ENCODE peak calls at places on chromosomes 4 and X, in six cellular contexts. One of them, this sample, is unnamed.

GRCh38 chr4:2406406-2406805 is 12.0 kb downstream of the ZFYVE28 start:
- DNase-seq in GM04503: no peak
- DNase-seq in astrocyte of the spinal cord: no peak
- DNase-seq in hepatic stellate cell: no peak
- DNase-seq in tibial nerve: no peak
- DNase-seq in occipital lobe: no peak
- DNase-seq in this sample: no peak

GRCh38 chr4:115678425-115678941 is 565.1 kb upstream of the NDST4 start:
- DNase-seq in GM04503: no peak
- DNase-seq in astrocyte of the spinal cord: no peak
- DNase-seq in hepatic stellate cell: no peak
- DNase-seq in tibial nerve: no peak
- DNase-seq in occipital lobe: no peak
- DNase-seq in this sample: no peak

GRCh38 chrX:46683023-46683422 is 75.9 kb downstream of the SLC9A7 start:
- DNase-seq in GM04503: no peak
- DNase-seq in astrocyte of the spinal cord: no peak
- DNase-seq in hepatic stellate cell: no peak
- DNase-seq in tibial nerve: no peak
- DNase-seq in occipital lobe: no peak
- DNase-seq in this sample: no peak

GRCh38 chr4:92359481-92359880 is 55.7 kb downstream of the GRID2 start:
- DNase-seq in GM04503: no peak
- DNase-seq in astrocyte of the spinal cord: no peak
- DNase-seq in hepatic stellate cell: no peak
- DNase-seq in tibial nerve: no peak
- DNase-seq in occipital lobe: no peak
- DNase-seq in this sample: no peak

GRCh38 chrX:36575670-36576069 is 432.5 kb upstream of the FAM47C start:
- DNase-seq in GM04503: no peak
- DNase-seq in astrocyte of the spinal cord: no peak
- DNase-seq in hepatic stellate cell: no peak
- DNase-seq in tibial nerve: no peak
- DNase-seq in occipital lobe: no peak
- DNase-seq in this sample: no peak

GRCh38 chr4:129043523-129043922 is 49.8 kb downstream of the SCLT1 start:
- DNase-seq in GM04503: peak
- DNase-seq in astrocyte of the spinal cord: peak
- DNase-seq in hepatic stellate cell: no peak
- DNase-seq in tibial nerve: no peak
- DNase-seq in occipital lobe: no peak
- DNase-seq in this sample: no peak

GRCh38 chr4:13988347-13989265 is 361.1 kb upstream of the BOD1L1 start:
- DNase-seq in GM04503: peak
- DNase-seq in astrocyte of the spinal cord: peak
- DNase-seq in hepatic stellate cell: peak
- DNase-seq in tibial nerve: peak
- DNase-seq in occipital lobe: peak
- DNase-seq in this sample: no peak

GRCh38 chr4:89661490-89661889 is 175.5 kb downstream of the SNCA start:
- DNase-seq in GM04503: peak
- DNase-seq in astrocyte of the spinal cord: peak
- DNase-seq in hepatic stellate cell: no peak
- DNase-seq in tibial nerve: no peak
- DNase-seq in occipital lobe: no peak
- DNase-seq in this sample: no peak

GRCh38 chr4:79325864-79326328 is at the start of gene NAA11:
- DNase-seq in GM04503: no peak
- DNase-seq in astrocyte of the spinal cord: no peak
- DNase-seq in hepatic stellate cell: no peak
- DNase-seq in tibial nerve: no peak
- DNase-seq in occipital lobe: no peak
- DNase-seq in this sample: no peak

GRCh38 chr4:74410272-74410671 is 34.7 kb upstream of the AREG start:
- DNase-seq in GM04503: no peak
- DNase-seq in astrocyte of the spinal cord: peak
- DNase-seq in hepatic stellate cell: no peak
- DNase-seq in tibial nerve: no peak
- DNase-seq in occipital lobe: no peak
- DNase-seq in this sample: no peak

GRCh38 chr4:107115185-107115847 is 79.2 kb upstream of the DKK2 start:
- DNase-seq in GM04503: no peak
- DNase-seq in astrocyte of the spinal cord: peak
- DNase-seq in hepatic stellate cell: no peak
- DNase-seq in tibial nerve: peak
- DNase-seq in occipital lobe: no peak
- DNase-seq in this sample: no peak

GRCh38 chr4:102169345-102169744 is 175.9 kb downstream of the SLC39A8 start:
- DNase-seq in GM04503: no peak
- DNase-seq in astrocyte of the spinal cord: peak
- DNase-seq in hepatic stellate cell: no peak
- DNase-seq in tibial nerve: no peak
- DNase-seq in occipital lobe: peak
- DNase-seq in this sample: no peak

GRCh38 chr4:5220028-5220427 is 168.7 kb downstream of the STK32B start:
- DNase-seq in GM04503: no peak
- DNase-seq in astrocyte of the spinal cord: no peak
- DNase-seq in hepatic stellate cell: no peak
- DNase-seq in tibial nerve: no peak
- DNase-seq in occipital lobe: no peak
- DNase-seq in this sample: no peak

GRCh38 chr4:18756661-18757060 is 735.1 kb upstream of the LCORL start:
- DNase-seq in GM04503: no peak
- DNase-seq in astrocyte of the spinal cord: no peak
- DNase-seq in hepatic stellate cell: no peak
- DNase-seq in tibial nerve: no peak
- DNase-seq in occipital lobe: no peak
- DNase-seq in this sample: no peak

GRCh38 chr4:24179201-24179840 is 289.5 kb upstream of the PPARGC1A start:
- DNase-seq in GM04503: no peak
- DNase-seq in astrocyte of the spinal cord: no peak
- DNase-seq in hepatic stellate cell: no peak
- DNase-seq in tibial nerve: no peak
- DNase-seq in occipital lobe: no peak
- DNase-seq in this sample: no peak

GRCh38 chrX:63686878-63687714 is 97.9 kb downstream of the ARHGEF9 start:
- DNase-seq in GM04503: peak
- DNase-seq in astrocyte of the spinal cord: peak
- DNase-seq in hepatic stellate cell: peak
- DNase-seq in tibial nerve: peak
- DNase-seq in occipital lobe: no peak
- DNase-seq in this sample: peak

GRCh38 chr4:48248559-48248953 is 21.1 kb downstream of the TEC start:
- DNase-seq in GM04503: no peak
- DNase-seq in astrocyte of the spinal cord: no peak
- DNase-seq in hepatic stellate cell: no peak
- DNase-seq in tibial nerve: no peak
- DNase-seq in occipital lobe: no peak
- DNase-seq in this sample: no peak

GRCh38 chr4:81061340-81061730 is 30.8 kb downstream of the BMP3 start:
- DNase-seq in GM04503: no peak
- DNase-seq in astrocyte of the spinal cord: no peak
- DNase-seq in hepatic stellate cell: no peak
- DNase-seq in tibial nerve: no peak
- DNase-seq in occipital lobe: no peak
- DNase-seq in this sample: no peak

GRCh38 chr4:56817840-56818491 is 3.5 kb downstream of the SPINK2 start:
- DNase-seq in GM04503: no peak
- DNase-seq in astrocyte of the spinal cord: no peak
- DNase-seq in hepatic stellate cell: no peak
- DNase-seq in tibial nerve: no peak
- DNase-seq in occipital lobe: no peak
- DNase-seq in this sample: no peak

GRCh38 chrX:12237131-12237530 is 98.9 kb downstream of the FRMPD4 start:
- DNase-seq in GM04503: no peak
- DNase-seq in astrocyte of the spinal cord: no peak
- DNase-seq in hepatic stellate cell: no peak
- DNase-seq in tibial nerve: no peak
- DNase-seq in occipital lobe: no peak
- DNase-seq in this sample: no peak

GRCh38 chr4:121326580-121326979 is 54.2 kb downstream of the QRFPR start:
- DNase-seq in GM04503: no peak
- DNase-seq in astrocyte of the spinal cord: no peak
- DNase-seq in hepatic stellate cell: no peak
- DNase-seq in tibial nerve: no peak
- DNase-seq in occipital lobe: no peak
- DNase-seq in this sample: no peak

GRCh38 chr4:110635155-110635479 is 12.2 kb upstream of the PITX2 start:
- DNase-seq in GM04503: no peak
- DNase-seq in astrocyte of the spinal cord: no peak
- DNase-seq in hepatic stellate cell: no peak
- DNase-seq in tibial nerve: no peak
- DNase-seq in occipital lobe: no peak
- DNase-seq in this sample: no peak

GRCh38 chr4:1379351-1379781 is 26.9 kb downstream of the NKX1-1 start:
- DNase-seq in GM04503: no peak
- DNase-seq in astrocyte of the spinal cord: no peak
- DNase-seq in hepatic stellate cell: no peak
- DNase-seq in tibial nerve: no peak
- DNase-seq in occipital lobe: no peak
- DNase-seq in this sample: no peak

GRCh38 chr4:138405439-138405838 is 163.3 kb upstream of the SLC7A11 start:
- DNase-seq in GM04503: no peak
- DNase-seq in astrocyte of the spinal cord: no peak
- DNase-seq in hepatic stellate cell: no peak
- DNase-seq in tibial nerve: no peak
- DNase-seq in occipital lobe: no peak
- DNase-seq in this sample: no peak

GRCh38 chrX:15475021-15475420 is 18.1 kb downstream of the PIR start:
- DNase-seq in GM04503: no peak
- DNase-seq in astrocyte of the spinal cord: no peak
- DNase-seq in hepatic stellate cell: no peak
- DNase-seq in tibial nerve: no peak
- DNase-seq in occipital lobe: no peak
- DNase-seq in this sample: no peak

GRCh38 chrX:254630-255215 is 26.5 kb upstream of the PLCXD1 start:
- DNase-seq in GM04503: no peak
- DNase-seq in astrocyte of the spinal cord: no peak
- DNase-seq in hepatic stellate cell: no peak
- DNase-seq in tibial nerve: no peak
- DNase-seq in occipital lobe: no peak
- DNase-seq in this sample: no peak

GRCh38 chr4:173231916-173232315 is 63.3 kb downstream of the GALNT7 start:
- DNase-seq in GM04503: no peak
- DNase-seq in astrocyte of the spinal cord: peak
- DNase-seq in hepatic stellate cell: peak
- DNase-seq in tibial nerve: no peak
- DNase-seq in occipital lobe: no peak
- DNase-seq in this sample: no peak

GRCh38 chrX:51361251-51361650 is 28.6 kb downstream of the NUDT10 start:
- DNase-seq in GM04503: no peak
- DNase-seq in astrocyte of the spinal cord: no peak
- DNase-seq in hepatic stellate cell: no peak
- DNase-seq in tibial nerve: no peak
- DNase-seq in occipital lobe: no peak
- DNase-seq in this sample: no peak

GRCh38 chrX:136896121-136896914 is 15.8 kb upstream of the RBMX start:
- DNase-seq in GM04503: no peak
- DNase-seq in astrocyte of the spinal cord: no peak
- DNase-seq in hepatic stellate cell: no peak
- DNase-seq in tibial nerve: no peak
- DNase-seq in occipital lobe: no peak
- DNase-seq in this sample: no peak

GRCh38 chr4:153186046-153186728 is 18.1 kb upstream of the TRIM2 start:
- DNase-seq in GM04503: no peak
- DNase-seq in astrocyte of the spinal cord: no peak
- DNase-seq in hepatic stellate cell: no peak
- DNase-seq in tibial nerve: no peak
- DNase-seq in occipital lobe: no peak
- DNase-seq in this sample: no peak

GRCh38 chrX:14028473-14028872 is 1.2 kb downstream of the GEMIN8 start:
- DNase-seq in GM04503: no peak
- DNase-seq in astrocyte of the spinal cord: no peak
- DNase-seq in hepatic stellate cell: no peak
- DNase-seq in tibial nerve: no peak
- DNase-seq in occipital lobe: no peak
- DNase-seq in this sample: no peak

GRCh38 chrX:10176121-10177003 is 19.6 kb downstream of the CLCN4 start:
- DNase-seq in GM04503: no peak
- DNase-seq in astrocyte of the spinal cord: no peak
- DNase-seq in hepatic stellate cell: no peak
- DNase-seq in tibial nerve: no peak
- DNase-seq in occipital lobe: no peak
- DNase-seq in this sample: no peak

GRCh38 chr4:151407466-151408379 is 1.3 kb upstream of the FHIP1A start:
- DNase-seq in GM04503: no peak
- DNase-seq in astrocyte of the spinal cord: peak
- DNase-seq in hepatic stellate cell: no peak
- DNase-seq in tibial nerve: no peak
- DNase-seq in occipital lobe: no peak
- DNase-seq in this sample: no peak

GRCh38 chr4:186149872-186150271 is 41.5 kb upstream of the CYP4V2 start:
- DNase-seq in GM04503: no peak
- DNase-seq in astrocyte of the spinal cord: peak
- DNase-seq in hepatic stellate cell: peak
- DNase-seq in tibial nerve: peak
- DNase-seq in occipital lobe: no peak
- DNase-seq in this sample: peak

GRCh38 chr4:3045500-3045850 is 28.9 kb downstream of the HTT-AS start:
- DNase-seq in GM04503: no peak
- DNase-seq in astrocyte of the spinal cord: peak
- DNase-seq in hepatic stellate cell: no peak
- DNase-seq in tibial nerve: no peak
- DNase-seq in occipital lobe: no peak
- DNase-seq in this sample: no peak